ENCODE peak calls at places on chromosomes 4 and X, in seven cellular contexts. U, D, X, I, H, M and C are unnamed samples.

GRCh38 chr4:15964159-15964558 is 1.2 kb upstream of the FGFBP2 start:
- DNase-seq in M (no peak), U (no peak), I (no peak), X (no peak), D (no peak), H (no peak), C (no peak)

GRCh38 chr4:3721186-3721585 is 45.0 kb upstream of the ADRA2C start:
- DNase-seq in D (no peak), M (no peak), X (no peak), U (peak; percentile 5), H (no peak), I (no peak), C (no peak)

GRCh38 chrX:2928127-2928582 is 984 bp downstream of the ARSD start:
- DNase-seq in D (no peak), H (peak; percentile 74), U (peak; percentile 70), X (peak; percentile 53), I (peak; percentile 56), M (peak; percentile 47), C (peak; percentile 40)

GRCh38 chr4:130210871-130211270 is 1114.9 kb downstream of the C4orf33 start:
- DNase-seq in D (peak; percentile 80), I (no peak), H (no peak), M (no peak), U (no peak), X (no peak), C (no peak)

GRCh38 chr4:94974773-94975172 is 217.0 kb downstream of the BMPR1B start:
- DNase-seq in U (no peak), I (no peak), M (peak; percentile 48), X (no peak), D (peak; percentile 20), H (no peak), C (no peak)

GRCh38 chr4:2962614-2963184 is 507 bp downstream of the NOP14 start:
- DNase-seq in D (peak; percentile 48), M (peak; percentile 38), X (peak; percentile 40), I (no peak), H (no peak), U (no peak), C (no peak)

GRCh38 chr4:14254806-14255445 is 627.4 kb upstream of the BOD1L1 start:
- DNase-seq in M (no peak), H (no peak), D (no peak), X (no peak), U (no peak), I (no peak), C (no peak)

GRCh38 chr4:54495091-54495490 is 162.7 kb upstream of the KIT start:
- DNase-seq in I (no peak), H (no peak), M (peak; percentile 16), D (peak; percentile 83), U (no peak), X (no peak), C (no peak)

GRCh38 chr4:140609548-140610425 is 41.0 kb upstream of the UCP1 start:
- DNase-seq in X (no peak), M (peak; percentile 55), U (peak; percentile 36), D (peak; percentile 37), I (no peak), H (no peak), C (no peak)

GRCh38 chr4:107799634-107800033 is 25.1 kb upstream of the SGMS2 start:
- DNase-seq in I (no peak), U (no peak), H (no peak), X (no peak), D (no peak), M (no peak), C (no peak)

GRCh38 chr4:1594871-1595788 is 89.0 kb downstream of the FAM53A start:
- DNase-seq in M (no peak), D (no peak), X (no peak), H (peak; percentile 39), I (no peak), U (peak; percentile 19), C (no peak)

GRCh38 chr4:151922306-151922705 is 161.5 kb upstream of the GATB start:
- DNase-seq in U (no peak), D (peak; percentile 50), H (no peak), X (no peak), M (peak; percentile 4), I (no peak), C (no peak)

GRCh38 chr4:105389167-105389566 is 84.7 kb downstream of the PPA2 start:
- DNase-seq in H (no peak), I (no peak), D (no peak), U (no peak), X (no peak), M (peak; percentile 48), C (no peak)

GRCh38 chr4:2285665-2286381 is 23.9 kb upstream of the MXD4 start:
- DNase-seq in I (no peak), D (no peak), H (peak; percentile 55), M (no peak), X (peak; percentile 4), U (no peak), C (no peak)

GRCh38 chr4:56668267-56668666 is 12.8 kb downstream of the HOPX start:
- DNase-seq in U (no peak), H (no peak), I (no peak), D (no peak), M (no peak), X (peak; percentile 15), C (no peak)

GRCh38 chr4:105624530-105624929 is 72.1 kb downstream of the ARHGEF38 start:
- DNase-seq in X (no peak), H (peak; percentile 74), I (peak; percentile 16), U (peak; percentile 32), D (no peak), M (peak; percentile 40), C (no peak)

GRCh38 chr4:177251237-177251636 is 58.4 kb upstream of the NEIL3 start:
- DNase-seq in I (no peak), X (peak; percentile 15), U (no peak), M (no peak), D (no peak), H (no peak), C (no peak)

GRCh38 chr4:24774452-24774851 is 20.9 kb upstream of the SOD3 start:
- DNase-seq in D (peak; percentile 62), M (peak; percentile 36), U (no peak), I (no peak), H (no peak), X (no peak), C (no peak)

GRCh38 chrX:154488336-154489075 is 1.9 kb downstream of the SLC10A3 start:
- DNase-seq in D (no peak), M (no peak), X (no peak), H (no peak), I (no peak), U (no peak), C (no peak)

GRCh38 chr4:110164251-110164650 is 34.2 kb downstream of the ELOVL6 start:
- DNase-seq in X (no peak), I (no peak), M (peak; percentile 74), H (no peak), D (peak; percentile 35), U (no peak), C (no peak)

GRCh38 chr4:1022739-1023066 is 11.3 kb downstream of the FGFRL1 start:
- DNase-seq in U (no peak), M (no peak), H (no peak), I (no peak), D (no peak), X (peak; percentile 38), C (no peak)

GRCh38 chr4:63729519-63729918 is 679.7 kb downstream of the TECRL start:
- DNase-seq in H (no peak), M (no peak), U (no peak), I (no peak), D (no peak), X (no peak), C (no peak)
- H3K27ac ChIP-seq in H (no peak overlapping the region), M (no peak overlapping the region), U (no peak overlapping the region), I (no peak overlapping the region), D (no peak overlapping the region), X (no peak overlapping the region), C (no peak overlapping the region)

GRCh38 chr4:41144812-41145211 is 69.5 kb downstream of the APBB2 start:
- DNase-seq in U (no peak), D (peak; percentile 84), M (no peak), I (no peak), X (no peak), H (no peak), C (no peak)

GRCh38 chr4:41146196-41146595 is 68.1 kb downstream of the APBB2 start:
- DNase-seq in X (no peak), D (no peak), M (no peak), U (no peak), I (no peak), H (no peak), C (no peak)

GRCh38 chr4:41146716-41147506 is 67.4 kb downstream of the APBB2 start:
- DNase-seq in D (no peak), X (no peak), I (peak; percentile 36), M (peak; percentile 54), U (no peak), H (peak; percentile 56), C (peak; percentile 15)

GRCh38 chr4:41143721-41144379 is 70.5 kb downstream of the APBB2 start:
- DNase-seq in M (no peak), X (no peak), U (no peak), D (no peak), I (no peak), H (no peak), C (no peak)

GRCh38 chr4:41145571-41146078 is 68.7 kb downstream of the APBB2 start:
- DNase-seq in U (no peak), H (no peak), X (no peak), M (peak; percentile 45), D (peak; percentile 42), I (no peak), C (peak; percentile 19)
- H3K27ac ChIP-seq in U (no peak overlapping the region), H (no peak overlapping the region), X (peak overlapping the region; percentile 89), M (peak overlapping the region; percentile 55), D (peak overlapping the region; percentile 79), I (peak overlapping the region; percentile 87), C (peak overlapping the region; percentile 97)

GRCh38 chr4:63460075-63460474 is 949.2 kb downstream of the TECRL start:
- DNase-seq in D (no peak), X (no peak), U (no peak), M (no peak), I (no peak), H (no peak), C (no peak)

GRCh38 chr4:63459329-63459728 is 949.9 kb downstream of the TECRL start:
- DNase-seq in I (no peak), U (no peak), H (no peak), X (no peak), D (no peak), M (no peak), C (no peak)

DNA sequence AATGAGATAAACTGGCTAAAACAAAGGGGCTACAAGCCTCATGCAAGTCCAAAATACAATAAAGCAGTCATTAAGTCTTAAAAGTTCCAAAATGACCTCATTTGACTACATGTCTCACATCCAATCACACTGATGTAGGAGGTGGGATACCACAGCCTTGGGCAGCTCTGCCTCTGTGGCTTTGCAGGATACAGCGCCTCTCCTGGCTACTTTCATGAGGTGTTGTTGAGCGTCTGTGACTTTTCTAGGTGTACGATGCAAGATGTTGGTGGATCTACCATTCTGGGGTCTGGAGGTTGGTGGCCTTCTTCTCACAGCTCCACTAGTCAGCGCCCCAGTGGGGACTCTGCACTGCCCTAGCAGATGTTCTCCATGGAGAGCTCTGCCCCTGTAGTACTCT is 944.9 kb downstream of the TECRL start:
- DNase-seq in M (no peak), X (no peak), I (no peak), D (no peak), H (no peak), U (no peak), C (no peak)
- H3K27ac ChIP-seq in M (no peak overlapping the region), X (no peak overlapping the region), I (no peak overlapping the region), D (no peak overlapping the region), H (no peak overlapping the region), U (no peak overlapping the region), C (no peak overlapping the region)

DNA sequence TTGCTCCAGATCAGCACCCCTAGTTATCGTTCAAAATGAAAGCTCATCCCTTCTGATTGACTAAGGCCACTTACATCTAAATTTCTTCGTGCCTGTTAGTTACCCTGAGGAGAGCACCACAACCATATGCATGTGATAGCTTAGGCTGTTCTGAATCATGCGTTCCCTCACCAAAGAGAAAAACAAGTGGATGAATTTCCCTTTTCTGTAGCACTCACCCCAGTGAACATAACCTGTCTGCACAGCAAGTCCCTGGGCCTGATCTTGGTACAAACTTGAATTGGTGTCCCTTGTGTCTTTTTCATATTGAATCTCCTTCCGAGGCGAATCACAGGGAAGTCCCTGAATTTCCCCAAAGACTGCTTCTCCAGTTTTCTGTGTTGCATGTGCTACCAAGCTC is 100.5 kb downstream of the KLHL8 start:
- DNase-seq in I (no peak), D (peak; percentile 28), U (no peak), H (no peak), X (no peak), M (no peak), C (no peak)
- H3K27ac ChIP-seq in I (peak overlapping the region; percentile 82), D (no peak overlapping the region), U (no peak overlapping the region), H (peak overlapping the region; percentile 87), X (peak overlapping the region; percentile 83), M (peak overlapping the region; percentile 2), C (no peak overlapping the region)